ENCODE peak calls at places on chromosomes 13 and 19, in six cellular contexts. I, K, M, Z, H and P are unnamed samples.

GRCh38 chr13:52991344-52992020 is 37.1 kb upstream of the OLFM4 start:
- DNase-seq in I (no peak), K (no peak), M (no peak), Z (no peak), H (no peak), P (no peak)

GRCh38 chr19:31338069-31338767 is 11.0 kb downstream of the TSHZ3 start:
- DNase-seq in I (no peak), K (no peak), M (peak), Z (no peak), H (peak), P (no peak)

GRCh38 chr19:20968092-20968491 is 45.0 kb downstream of the ZNF85 start:
- DNase-seq in I (no peak), K (no peak), M (no peak), Z (no peak), H (no peak), P (no peak)

GRCh38 chr19:38293281-38293680 is 10.8 kb upstream of the C19orf33 start:
- DNase-seq in I (no peak), K (no peak), M (no peak), Z (no peak), H (no peak), P (no peak)

GRCh38 chr19:12642506-12642905 is 24.0 kb downstream of the MAN2B1 start:
- DNase-seq in I (no peak), K (no peak), M (no peak), Z (no peak), H (no peak), P (no peak)

GRCh38 chr13:52455677-52456041 is 381 bp downstream of the CKAP2 start:
- DNase-seq in I (peak), K (peak), M (peak), Z (peak), H (peak), P (peak)

GRCh38 chr19:46759817-46760333 is 13.6 kb upstream of the STRN4 start:
- DNase-seq in I (no peak), K (no peak), M (peak), Z (no peak), H (no peak), P (peak)

GRCh38 chr13:34758628-34759027 is 183.4 kb upstream of the NBEA start:
- DNase-seq in I (no peak), K (no peak), M (no peak), Z (no peak), H (no peak), P (no peak)

GRCh38 chr13:104253063-104253680 is 1187.0 kb upstream of the SLC10A2 start:
- DNase-seq in I (no peak), K (no peak), M (no peak), Z (no peak), H (no peak), P (peak)

GRCh38 chr13:21347753-21348318 is 111.3 kb downstream of the ZDHHC20 start:
- DNase-seq in I (no peak), K (no peak), M (no peak), Z (no peak), H (no peak), P (no peak)

GRCh38 chr13:104491951-104492350 is 1425.7 kb upstream of the SLC10A2 start:
- DNase-seq in I (no peak), K (no peak), M (no peak), Z (no peak), H (no peak), P (no peak)

GRCh38 chr19:54530866-54531265 is 28.2 kb downstream of the LAIR2 start:
- DNase-seq in I (no peak), K (no peak), M (no peak), Z (no peak), H (no peak), P (no peak)

GRCh38 chr19:1169921-1170885 is 3.9 kb downstream of the SBNO2 start:
- DNase-seq in I (no peak), K (no peak), M (peak), Z (peak), H (no peak), P (no peak)

GRCh38 chr13:26837997-26838396 is 77.4 kb upstream of the GPR12 start:
- DNase-seq in I (no peak), K (no peak), M (no peak), Z (no peak), H (no peak), P (no peak)

GRCh38 chr13:95627590-95627989 is 16.9 kb downstream of the DZIP1 start:
- DNase-seq in I (no peak), K (no peak), M (peak), Z (no peak), H (no peak), P (no peak)

GRCh38 chr13:34164585-34164984 is 346.6 kb downstream of the RFC3 start:
- DNase-seq in I (no peak), K (no peak), M (no peak), Z (no peak), H (no peak), P (no peak)

GRCh38 chr13:43766766-43767165 is 20.0 kb downstream of the ENOX1 start:
- DNase-seq in I (no peak), K (no peak), M (no peak), Z (no peak), H (no peak), P (peak)

GRCh38 chr19:12880551-12881171 is 588 bp downstream of the DNASE2 start:
- DNase-seq in I (no peak), K (no peak), M (peak), Z (peak), H (no peak), P (no peak)

GRCh38 chr13:109630281-109630680 is 156.1 kb downstream of the IRS2 start:
- DNase-seq in I (no peak), K (no peak), M (no peak), Z (no peak), H (no peak), P (no peak)

GRCh38 chr19:10852098-10852800 is 4.0 kb downstream of the C19orf38 start:
- DNase-seq in I (no peak), K (no peak), M (no peak), Z (no peak), H (no peak), P (no peak)

GRCh38 chr13:49754146-49754545 is 38.3 kb downstream of the KPNA3 start:
- DNase-seq in I (no peak), K (no peak), M (no peak), Z (no peak), H (no peak), P (no peak)

GRCh38 chr13:43878897-43879322 is 630 bp downstream of the CCDC122 start:
- DNase-seq in I (no peak), K (peak), M (peak), Z (peak), H (no peak), P (no peak)

GRCh38 chr13:97301382-97302095 is 79.4 kb downstream of the MBNL2 start:
- DNase-seq in I (no peak), K (no peak), M (no peak), Z (no peak), H (no peak), P (no peak)

GRCh38 chr19:3184847-3185481 is 766 bp upstream of the NCLN start:
- DNase-seq in I (peak), K (peak), M (peak), Z (peak), H (no peak), P (peak)

GRCh38 chr19:23075031-23075733 is 41.6 kb upstream of the ZNF730 start:
- DNase-seq in I (peak), K (no peak), M (peak), Z (peak), H (peak), P (peak)

GRCh38 chr13:40442191-40442590 is 224.2 kb downstream of the FOXO1 start:
- DNase-seq in I (no peak), K (no peak), M (no peak), Z (no peak), H (no peak), P (no peak)

GRCh38 chr19:2274937-2275535 is 6.9 kb downstream of the PEAK3 start:
- DNase-seq in I (peak), K (no peak), M (peak), Z (peak), H (peak), P (peak)

GRCh38 chr13:46149272-46150133 is 32.5 kb downstream of the LCP1 start:
- DNase-seq in I (no peak), K (no peak), M (no peak), Z (no peak), H (no peak), P (no peak)

GRCh38 chr13:101545521-101545920 is 93.0 kb downstream of the ITGBL1 start:
- DNase-seq in I (no peak), K (no peak), M (peak), Z (no peak), H (no peak), P (no peak)

GRCh38 chr13:60329221-60329983 is 67.6 kb upstream of the TDRD3 start:
- DNase-seq in I (no peak), K (no peak), M (peak), Z (peak), H (peak), P (peak)

GRCh38 chr19:23070353-23070781 is 46.5 kb upstream of the ZNF730 start:
- DNase-seq in I (no peak), K (no peak), M (peak), Z (no peak), H (no peak), P (no peak)

GRCh38 chr19:3397266-3398022 is 31.1 kb downstream of the NFIC start:
- DNase-seq in I (no peak), K (no peak), M (peak), Z (peak), H (no peak), P (no peak)

GRCh38 chr13:29513002-29513980 is 82.2 kb downstream of the SLC7A1 start:
- DNase-seq in I (no peak), K (no peak), M (no peak), Z (peak), H (no peak), P (no peak)

GRCh38 chr19:19336597-19336996 is 16.0 kb downstream of the MAU2 start:
- DNase-seq in I (no peak), K (no peak), M (no peak), Z (no peak), H (no peak), P (no peak)

GRCh38 chr13:75740008-75740407 is 103.9 kb downstream of the LMO7 start:
- DNase-seq in I (no peak), K (no peak), M (no peak), Z (no peak), H (no peak), P (no peak)

GRCh38 chr19:9945319-9945966 is 9.1 kb upstream of the OLFM2 start:
- DNase-seq in I (no peak), K (no peak), M (peak), Z (peak), H (peak), P (no peak)

GRCh38 chr13:27505792-27506191 is 55.4 kb upstream of the MTIF3 start:
- DNase-seq in I (no peak), K (no peak), M (no peak), Z (no peak), H (no peak), P (no peak)